ENCODE peak calls at places on chromosomes 11 and 22, in four cellular contexts. O is neural crest cell, N is psoas muscle, Q is progenitor cell of endocrine pancreas. R is an unnamed sample.

GRCh38 chr22:44574057-44574456 is 76.0 kb upstream of the RTL6 start:
- DNase-seq in N (peak; percentile 54), Q (no peak), O (no peak), R (no peak)

GRCh38 chr22:24937114-24937513 is 9.4 kb downstream of the LHFPL7 start:
- DNase-seq in O (peak; percentile 10), N (no peak), Q (no peak), R (no peak)

GRCh38 chr22:28710112-28710888 is 30.7 kb upstream of the TTC28 start:
- DNase-seq in O (no peak), N (no peak), Q (no peak), R (no peak)

GRCh38 chr22:23180301-23180892 is at the start of gene BCR:
- DNase-seq in N (peak; percentile 78), Q (peak; percentile 53), O (peak; percentile 48), R (peak; percentile 73)

GRCh38 chr22:17159504-17159951 is 451 bp upstream of the HDHD5 start:
- DNase-seq in N (no peak), Q (no peak), O (no peak), R (no peak)

GRCh38 chr11:65524747-65525658 is at the start of gene SCYL1:
- DNase-seq in N (peak; percentile 90), O (peak; percentile 74), Q (peak; percentile 61), R (peak; percentile 78)

GRCh38 chr11:114197799-114198500 is 98.2 kb upstream of the NNMT start:
- DNase-seq in O (no peak), N (peak; percentile 92), Q (no peak), R (no peak)

GRCh38 chr22:20642668-20643179 is 131.2 kb upstream of the SERPIND1 start:
- DNase-seq in Q (no peak), O (no peak), N (no peak), R (no peak)

GRCh38 chr11:125128450-125128849 is 17.0 kb upstream of the TMEM218 start:
- DNase-seq in O (no peak), N (no peak), Q (no peak), R (no peak)

GRCh38 chr22:48894064-48894671 is 933.5 kb downstream of the BRD1 start:
- DNase-seq in N (no peak), Q (no peak), O (no peak), R (no peak)
- TF ChIP-seq CTCF in N (no peak), Q (peak; percentile 50), O (peak; percentile 35), R (no peak)

DNA sequence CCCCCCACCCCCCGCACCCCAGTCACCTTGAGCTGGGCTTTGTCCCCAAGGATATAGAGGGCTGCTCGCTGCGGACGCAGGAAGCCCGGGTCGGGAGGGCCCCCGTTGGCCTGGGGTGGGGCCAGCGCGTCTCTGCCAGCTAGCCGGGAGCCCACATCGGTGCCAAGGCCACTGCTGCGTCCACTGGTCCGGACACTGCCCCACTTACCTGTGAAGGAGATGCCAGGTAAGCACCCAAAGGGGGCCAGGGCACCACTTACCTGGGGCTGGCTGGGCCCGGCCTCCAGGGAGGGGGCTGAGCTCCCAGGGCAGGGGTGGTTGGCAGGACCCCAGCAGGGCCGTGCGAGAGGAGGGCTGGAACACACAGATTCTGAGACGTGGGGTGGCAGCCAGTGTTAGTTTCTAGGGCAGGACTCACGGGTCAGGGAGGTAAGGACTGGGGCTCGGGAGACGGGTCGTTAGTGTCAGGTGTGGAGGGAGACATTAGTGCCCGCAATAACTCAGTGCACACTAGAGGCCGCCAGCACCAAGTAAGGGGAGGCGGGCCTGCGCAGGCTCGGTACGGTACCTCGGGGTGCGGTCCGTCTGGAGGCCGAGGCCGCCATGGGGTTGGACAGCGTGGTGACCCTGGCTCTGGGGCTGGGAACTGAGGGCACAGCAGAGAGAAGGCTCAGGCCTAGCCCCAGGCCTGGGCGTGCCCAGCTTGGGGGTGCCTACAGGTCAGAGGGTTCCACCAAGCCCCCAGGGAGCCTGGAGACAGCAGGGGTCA is 18.2 kb downstream of the SBF1 start:
- DNase-seq in N (no peak), O (no peak), Q (no peak), R (no peak)
- TF ChIP-seq CTCF in N (no peak), O (peak; percentile 34), Q (peak; percentile 21), R (no peak)

GRCh38 chr11:102783016-102783415 is 2.6 kb upstream of the MMP10 start:
- DNase-seq in O (no peak), Q (no peak), N (no peak), R (no peak)

GRCh38 chr11:102784380-102784779 is 4.0 kb upstream of the MMP10 start:
- DNase-seq in O (no peak), N (no peak), Q (no peak), R (no peak)

GRCh38 chr11:102783720-102784119 is 3.3 kb upstream of the MMP10 start:
- DNase-seq in N (no peak), O (no peak), Q (no peak), R (no peak)

GRCh38 chr11:102776454-102776853 is 4.0 kb downstream of the MMP10 start:
- DNase-seq in N (no peak), Q (no peak), O (no peak), R (no peak)

GRCh38 chr11:102780491-102780918 is at the start of gene MMP10:
- DNase-seq in Q (no peak), O (no peak), N (no peak), R (no peak)
- TF ChIP-seq CTCF in Q (peak; percentile 54), O (peak; percentile 63), N (no peak), R (no peak)

GRCh38 chr11:128021304-128022006 is 565.9 kb downstream of the ETS1 start:
- DNase-seq in O (no peak), Q (no peak), N (no peak), R (no peak)
- TF ChIP-seq CTCF in O (peak; percentile 64), Q (peak; percentile 69), N (peak; percentile 14), R (no peak)

GRCh38 chr11:111454561-111455192 is 57.5 kb downstream of the BTG4 start:
- DNase-seq in O (peak; percentile 58), N (no peak), Q (peak; percentile 44), R (no peak)
- TF ChIP-seq CTCF in O (peak; percentile 67), N (peak; percentile 21), Q (peak; percentile 69), R (no peak)

DNA sequence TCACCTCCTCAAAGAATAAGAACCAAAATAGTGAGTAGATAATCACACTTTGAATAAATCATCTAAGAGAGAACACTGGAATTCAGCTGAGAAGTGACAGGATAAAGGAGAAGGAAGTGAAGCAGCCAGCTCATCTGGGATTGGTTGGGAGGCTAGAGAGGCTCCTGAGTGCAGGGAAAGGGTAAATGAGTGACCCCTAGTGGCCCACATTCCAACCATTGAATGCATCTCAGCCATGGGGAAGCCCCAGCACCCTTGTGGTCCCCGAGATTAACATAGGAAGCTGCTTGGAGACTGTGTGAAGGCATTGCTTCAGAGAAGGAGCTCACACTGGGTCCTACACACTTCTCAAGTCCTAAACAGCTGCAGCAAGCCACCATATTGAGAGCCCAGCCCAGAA is 82.3 kb downstream of the JRKL start:
- DNase-seq in O (no peak), Q (no peak), N (no peak), R (no peak)
- TF ChIP-seq CTCF in O (no peak), Q (no peak), N (no peak), R (no peak)

GRCh38 chr11:12395333-12395732 is 18.0 kb downstream of the PARVA start:
- DNase-seq in N (no peak), Q (no peak), O (no peak), R (no peak)
- TF ChIP-seq CTCF in N (no peak), Q (no peak), O (no peak), R (no peak)